ENCODE peak calls at places on chromosome 1, in eight cellular contexts. One of them, this sample, is unnamed.

GRCh38 chr1:224183591-224184312 is 712 bp downstream of the DEGS1 start:
- DNase-seq in A549: peak
- DNase-seq in fibroblast of mammary gland: peak
- DNase-seq in spleen: peak
- DNase-seq in esophagus muscularis mucosa: no peak
- DNase-seq in fibroblast of pulmonary artery: peak
- DNase-seq in RWPE2: no peak
- DNase-seq in pancreas: peak
- DNase-seq in this sample: no peak

GRCh38 chr1:219124163-219124562 is 49.5 kb upstream of the LYPLAL1 start:
- DNase-seq in pancreas: no peak
- DNase-seq in fibroblast of mammary gland: no peak
- DNase-seq in RWPE2: no peak
- DNase-seq in A549: no peak
- DNase-seq in spleen: no peak
- DNase-seq in fibroblast of pulmonary artery: no peak
- DNase-seq in esophagus muscularis mucosa: no peak
- DNase-seq in this sample: no peak

GRCh38 chr1:208430220-208430619 is 186.0 kb upstream of the PLXNA2 start:
- DNase-seq in spleen: no peak
- DNase-seq in A549: no peak
- DNase-seq in fibroblast of pulmonary artery: no peak
- DNase-seq in fibroblast of mammary gland: no peak
- DNase-seq in RWPE2: no peak
- DNase-seq in pancreas: no peak
- DNase-seq in esophagus muscularis mucosa: no peak
- DNase-seq in this sample: no peak

GRCh38 chr1:39609618-39610331 is 29.7 kb downstream of the HEYL start:
- DNase-seq in RWPE2: no peak
- DNase-seq in fibroblast of pulmonary artery: peak
- DNase-seq in pancreas: peak
- DNase-seq in fibroblast of mammary gland: peak
- DNase-seq in spleen: peak
- DNase-seq in A549: peak
- DNase-seq in esophagus muscularis mucosa: no peak
- DNase-seq in this sample: no peak

GRCh38 chr1:229127301-229127700 is 143.6 kb upstream of the RAB4A start:
- DNase-seq in esophagus muscularis mucosa: no peak
- DNase-seq in fibroblast of pulmonary artery: peak
- DNase-seq in spleen: no peak
- DNase-seq in A549: no peak
- DNase-seq in fibroblast of mammary gland: peak
- DNase-seq in pancreas: no peak
- DNase-seq in RWPE2: no peak
- DNase-seq in this sample: peak

GRCh38 chr1:13820456-13820855 is 120.5 kb downstream of the PRDM2 start:
- DNase-seq in RWPE2: no peak
- DNase-seq in spleen: no peak
- DNase-seq in pancreas: no peak
- DNase-seq in fibroblast of pulmonary artery: no peak
- DNase-seq in fibroblast of mammary gland: no peak
- DNase-seq in esophagus muscularis mucosa: no peak
- DNase-seq in A549: no peak
- DNase-seq in this sample: no peak

GRCh38 chr1:34918609-34919561 is 10.6 kb downstream of the DLGAP3 start:
- DNase-seq in spleen: no peak
- DNase-seq in pancreas: no peak
- DNase-seq in A549: no peak
- DNase-seq in esophagus muscularis mucosa: no peak
- DNase-seq in fibroblast of mammary gland: peak
- DNase-seq in fibroblast of pulmonary artery: no peak
- DNase-seq in RWPE2: no peak
- DNase-seq in this sample: no peak

GRCh38 chr1:234645474-234645953 is 35.5 kb upstream of the IRF2BP2 start:
- DNase-seq in esophagus muscularis mucosa: no peak
- DNase-seq in RWPE2: no peak
- DNase-seq in pancreas: no peak
- DNase-seq in fibroblast of pulmonary artery: peak
- DNase-seq in spleen: no peak
- DNase-seq in fibroblast of mammary gland: peak
- DNase-seq in A549: no peak
- DNase-seq in this sample: no peak

GRCh38 chr1:53931523-53931922 is 14.0 kb downstream of the IFT25 start:
- DNase-seq in pancreas: no peak
- DNase-seq in RWPE2: no peak
- DNase-seq in spleen: no peak
- DNase-seq in esophagus muscularis mucosa: no peak
- DNase-seq in fibroblast of pulmonary artery: no peak
- DNase-seq in A549: no peak
- DNase-seq in fibroblast of mammary gland: no peak
- DNase-seq in this sample: no peak

GRCh38 chr1:202171292-202172014 is 11.1 kb upstream of the PTPN7 start:
- DNase-seq in fibroblast of pulmonary artery: no peak
- DNase-seq in RWPE2: peak
- DNase-seq in spleen: no peak
- DNase-seq in fibroblast of mammary gland: no peak
- DNase-seq in esophagus muscularis mucosa: no peak
- DNase-seq in A549: no peak
- DNase-seq in pancreas: no peak
- DNase-seq in this sample: no peak

GRCh38 chr1:19646366-19646765 is 2.3 kb downstream of the NBL1 start:
- DNase-seq in A549: no peak
- DNase-seq in fibroblast of mammary gland: no peak
- DNase-seq in pancreas: no peak
- DNase-seq in spleen: no peak
- DNase-seq in RWPE2: no peak
- DNase-seq in esophagus muscularis mucosa: no peak
- DNase-seq in fibroblast of pulmonary artery: no peak
- DNase-seq in this sample: no peak

GRCh38 chr1:116165572-116165971 is 54.4 kb downstream of the MAB21L3 start:
- DNase-seq in fibroblast of pulmonary artery: no peak
- DNase-seq in RWPE2: no peak
- DNase-seq in spleen: no peak
- DNase-seq in fibroblast of mammary gland: peak
- DNase-seq in esophagus muscularis mucosa: peak
- DNase-seq in A549: no peak
- DNase-seq in pancreas: no peak
- DNase-seq in this sample: no peak

GRCh38 chr1:8740034-8740449 is 77.4 kb downstream of the RERE start:
- DNase-seq in pancreas: no peak
- DNase-seq in esophagus muscularis mucosa: no peak
- DNase-seq in A549: no peak
- DNase-seq in RWPE2: no peak
- DNase-seq in fibroblast of pulmonary artery: peak
- DNase-seq in fibroblast of mammary gland: peak
- DNase-seq in spleen: no peak
- DNase-seq in this sample: peak

GRCh38 chr1:5907966-5908365 is 84.3 kb downstream of the NPHP4 start:
- DNase-seq in fibroblast of pulmonary artery: no peak
- DNase-seq in pancreas: no peak
- DNase-seq in fibroblast of mammary gland: no peak
- DNase-seq in RWPE2: no peak
- DNase-seq in spleen: peak
- DNase-seq in esophagus muscularis mucosa: no peak
- DNase-seq in A549: no peak
- DNase-seq in this sample: no peak

DNA sequence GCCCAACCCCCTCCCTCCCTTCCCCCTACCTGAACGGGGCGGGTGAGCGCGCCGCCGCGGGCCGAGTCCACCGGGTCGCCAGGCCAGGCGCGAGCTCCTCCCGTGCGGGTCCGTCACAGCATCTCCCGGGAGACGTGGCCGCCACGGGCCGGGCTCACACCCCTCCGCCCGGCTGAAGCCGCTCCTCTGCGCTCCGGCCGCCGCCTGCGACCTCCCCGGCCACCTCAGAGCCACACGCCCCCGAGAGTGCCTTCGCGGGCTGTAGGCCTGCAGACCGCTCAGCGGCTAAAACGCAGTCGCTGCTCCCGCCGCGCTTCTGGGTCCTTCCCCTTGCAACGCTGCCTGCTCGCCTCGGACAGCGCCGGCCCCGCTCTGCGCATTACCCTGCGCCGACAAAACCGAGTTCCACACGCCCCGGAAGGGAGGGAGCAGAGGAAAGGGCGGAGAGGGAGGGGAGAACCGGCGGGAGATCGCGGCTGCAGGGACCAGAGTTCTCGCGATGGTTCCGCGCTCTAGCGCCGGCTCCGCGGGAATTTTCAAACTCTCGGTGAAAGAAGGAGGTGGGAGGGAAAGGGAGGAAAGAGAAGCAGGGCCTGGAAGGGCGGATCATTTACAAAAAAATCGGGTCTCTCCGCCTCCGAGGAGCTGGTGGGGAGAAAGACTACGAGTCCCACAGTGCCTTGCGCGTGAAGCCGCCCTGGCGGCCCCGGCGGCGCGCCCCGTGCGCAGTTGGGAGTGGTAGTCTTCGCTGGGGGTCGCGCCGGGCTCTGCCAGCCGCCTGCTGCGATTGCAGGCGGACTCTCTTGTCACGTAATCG is at the start of gene AHCTF1:
- DNase-seq in esophagus muscularis mucosa: peak
- DNase-seq in pancreas: peak
- DNase-seq in fibroblast of mammary gland: peak
- DNase-seq in fibroblast of pulmonary artery: peak
- DNase-seq in spleen: peak
- DNase-seq in A549: peak
- DNase-seq in RWPE2: peak
- DNase-seq in this sample: peak
- TF ChIP-seq CTCF in esophagus muscularis mucosa: no peak
- TF ChIP-seq CTCF in pancreas: no peak
- TF ChIP-seq CTCF in fibroblast of mammary gland: no peak
- TF ChIP-seq CTCF in fibroblast of pulmonary artery: no peak
- TF ChIP-seq CTCF in spleen: peak
- TF ChIP-seq CTCF in A549: no peak
- TF ChIP-seq CTCF in RWPE2: no peak
- TF ChIP-seq CTCF in this sample: no peak

GRCh38 chr1:151920147-151920546 is 10.8 kb upstream of the THEM4 start:
- DNase-seq in fibroblast of mammary gland: no peak
- DNase-seq in RWPE2: no peak
- DNase-seq in esophagus muscularis mucosa: no peak
- DNase-seq in fibroblast of pulmonary artery: no peak
- DNase-seq in spleen: no peak
- DNase-seq in A549: no peak
- DNase-seq in pancreas: no peak
- DNase-seq in this sample: no peak

GRCh38 chr1:151923422-151923821 is 14.1 kb upstream of the THEM4 start:
- DNase-seq in RWPE2: no peak
- DNase-seq in fibroblast of mammary gland: no peak
- DNase-seq in spleen: no peak
- DNase-seq in fibroblast of pulmonary artery: no peak
- DNase-seq in A549: no peak
- DNase-seq in esophagus muscularis mucosa: no peak
- DNase-seq in pancreas: no peak
- DNase-seq in this sample: no peak

GRCh38 chr1:151919246-151919645 is 9.9 kb upstream of the THEM4 start:
- DNase-seq in A549: no peak
- DNase-seq in RWPE2: no peak
- DNase-seq in fibroblast of mammary gland: no peak
- DNase-seq in fibroblast of pulmonary artery: no peak
- DNase-seq in pancreas: no peak
- DNase-seq in esophagus muscularis mucosa: no peak
- DNase-seq in spleen: no peak
- DNase-seq in this sample: no peak

DNA sequence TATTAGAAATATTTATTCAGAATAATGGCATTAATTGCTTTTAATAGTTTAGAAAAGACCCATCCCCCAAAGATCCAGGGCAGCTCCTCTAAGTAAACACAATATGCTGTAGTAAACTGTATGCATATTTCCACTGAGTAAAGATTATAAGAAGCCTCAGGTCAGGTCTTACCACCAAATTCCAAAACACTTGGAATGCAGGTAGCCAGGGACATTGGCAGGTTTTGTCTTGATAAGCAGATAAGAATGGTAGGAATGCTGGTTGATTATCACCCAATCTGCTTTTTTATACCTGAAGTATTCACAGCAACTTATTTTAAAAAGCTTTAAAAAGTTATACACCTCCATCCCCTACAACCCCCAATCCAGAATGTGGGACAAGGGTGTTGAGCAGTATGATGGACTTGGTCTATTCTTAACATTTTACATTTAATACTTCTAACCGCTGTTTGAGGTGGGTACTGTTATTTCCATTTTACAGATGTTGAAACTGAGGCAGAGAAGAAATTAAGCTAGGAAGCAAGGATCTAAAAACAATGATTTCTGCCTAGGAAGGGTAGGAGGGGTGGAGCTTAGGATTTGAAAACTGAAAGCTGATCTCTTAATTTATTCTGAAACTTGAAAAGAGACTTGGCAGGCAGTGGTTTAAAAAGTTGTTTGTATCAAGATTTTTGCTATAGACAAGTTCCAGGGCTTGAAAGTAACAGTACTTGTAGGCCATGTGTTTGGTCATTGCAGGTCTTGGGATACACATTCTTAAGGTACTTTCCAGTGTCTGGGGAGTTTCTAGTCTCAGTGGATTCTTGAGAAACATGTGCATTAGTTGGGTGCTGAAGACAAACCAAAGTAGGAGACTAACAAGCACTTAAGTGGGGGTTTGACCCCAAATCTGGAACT is 15.6 kb upstream of the THEM4 start:
- DNase-seq in A549: no peak
- DNase-seq in fibroblast of mammary gland: no peak
- DNase-seq in esophagus muscularis mucosa: no peak
- DNase-seq in RWPE2: no peak
- DNase-seq in fibroblast of pulmonary artery: no peak
- DNase-seq in pancreas: no peak
- DNase-seq in spleen: no peak
- DNase-seq in this sample: no peak
- H3K4me3 ChIP-seq in A549: no peak
- H3K4me3 ChIP-seq in fibroblast of mammary gland: no peak
- H3K4me3 ChIP-seq in esophagus muscularis mucosa: no peak
- H3K4me3 ChIP-seq in RWPE2: no peak
- H3K4me3 ChIP-seq in fibroblast of pulmonary artery: no peak
- H3K4me3 ChIP-seq in pancreas: no peak
- H3K4me3 ChIP-seq in spleen: no peak
- H3K4me3 ChIP-seq in this sample: no peak

DNA sequence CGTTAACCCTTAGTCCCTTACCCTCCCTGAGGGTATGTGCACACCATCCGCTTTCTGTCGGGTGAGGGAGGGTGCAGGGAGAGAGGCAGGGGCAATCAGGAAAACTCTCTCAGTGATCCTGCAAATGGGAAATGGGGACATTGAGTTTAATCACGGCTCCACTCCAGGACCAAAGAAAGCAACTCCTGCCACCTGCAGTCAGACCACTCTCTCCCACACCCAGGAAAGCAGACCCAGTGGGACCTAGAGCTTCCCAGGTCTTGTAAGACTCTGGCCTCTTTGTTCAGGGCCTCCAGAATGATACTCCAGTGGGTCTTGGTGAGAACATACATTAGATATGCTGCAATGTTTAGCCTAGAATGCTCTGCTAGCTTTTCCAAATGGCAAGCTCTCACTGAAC is 71.5 kb downstream of the GNG12 start:
- DNase-seq in A549: no peak
- DNase-seq in RWPE2: no peak
- DNase-seq in fibroblast of pulmonary artery: no peak
- DNase-seq in pancreas: no peak
- DNase-seq in esophagus muscularis mucosa: no peak
- DNase-seq in spleen: no peak
- DNase-seq in fibroblast of mammary gland: no peak
- DNase-seq in this sample: no peak
- TF ChIP-seq CTCF in A549: no peak
- TF ChIP-seq CTCF in RWPE2: no peak
- TF ChIP-seq CTCF in fibroblast of pulmonary artery: no peak
- TF ChIP-seq CTCF in pancreas: no peak
- TF ChIP-seq CTCF in esophagus muscularis mucosa: no peak
- TF ChIP-seq CTCF in spleen: no peak
- TF ChIP-seq CTCF in fibroblast of mammary gland: no peak
- TF ChIP-seq CTCF in this sample: no peak

GRCh38 chr1:246698466-246699094 is 25.6 kb upstream of the SCCPDH start:
- DNase-seq in fibroblast of mammary gland: no peak
- DNase-seq in pancreas: no peak
- DNase-seq in fibroblast of pulmonary artery: no peak
- DNase-seq in spleen: no peak
- DNase-seq in esophagus muscularis mucosa: no peak
- DNase-seq in A549: no peak
- DNase-seq in RWPE2: no peak
- DNase-seq in this sample: no peak
- H3K4me3 ChIP-seq in fibroblast of mammary gland: no peak
- H3K4me3 ChIP-seq in pancreas: no peak
- H3K4me3 ChIP-seq in fibroblast of pulmonary artery: peak
- H3K4me3 ChIP-seq in spleen: peak
- H3K4me3 ChIP-seq in esophagus muscularis mucosa: peak
- H3K4me3 ChIP-seq in A549: peak
- H3K4me3 ChIP-seq in RWPE2: no peak
- H3K4me3 ChIP-seq in this sample: peak

This sample was measured in astrocyte of the cerebellum.